ENCODE peak calls at places on chromosomes 5 and 9, in four cellular contexts. U is AG04450, S is tibial artery, Z is cardiac muscle cell. M is an unnamed sample.

GRCh38 chr5:40172721-40173120 is 507.0 kb upstream of the PTGER4 start:
- DNase-seq in S (no peak), U (no peak), Z (no peak), M (no peak)

GRCh38 chr9:108212179-108212578 is 643.6 kb downstream of the ACTL7B start:
- DNase-seq in U (no peak), S (no peak), Z (peak), M (no peak)

GRCh38 chr9:15469862-15470261 is 40.9 kb downstream of the PSIP1 start:
- DNase-seq in U (no peak), Z (no peak), S (no peak), M (no peak)

GRCh38 chr9:78584589-78584988 is 287.7 kb downstream of the PSAT1 start:
- DNase-seq in Z (no peak), U (no peak), S (no peak), M (no peak)

GRCh38 chr5:176559683-176560082 is 10.5 kb downstream of the CDHR2 start:
- DNase-seq in U (no peak), S (no peak), Z (no peak), M (no peak)

GRCh38 chr9:94554439-94555331 is at the start of gene PCAT7:
- DNase-seq in S (no peak), Z (peak), U (no peak), M (peak)

GRCh38 chr5:160054831-160055230 is 45.9 kb downstream of the TTC1 start:
- DNase-seq in U (no peak), Z (no peak), S (no peak), M (no peak)

GRCh38 chr5:51345106-51345505 is 38.1 kb upstream of the ISL1 start:
- DNase-seq in Z (no peak), U (no peak), S (no peak), M (no peak)

GRCh38 chr5:180133060-180133459 is 61.5 kb upstream of the RNF130 start:
- DNase-seq in S (no peak), Z (no peak), U (no peak), M (no peak)

GRCh38 chr9:100104314-100104713 is 5.3 kb downstream of the INVS start:
- DNase-seq in U (peak), Z (no peak), S (no peak), M (no peak)

GRCh38 chr5:41787257-41787656 is 83.0 kb downstream of the OXCT1 start:
- DNase-seq in S (no peak), U (no peak), Z (no peak), M (no peak)

GRCh38 chr9:135067091-135067710 is 20.3 kb upstream of the OLFM1 start:
- DNase-seq in S (peak), Z (no peak), U (no peak), M (no peak)

GRCh38 chr9:89872913-89873707 is 268.3 kb downstream of the GADD45G start:
- DNase-seq in U (no peak), S (peak), Z (no peak), M (peak)

GRCh38 chr9:4293293-4293931 is 6.5 kb downstream of the GLIS3 start:
- DNase-seq in Z (peak), S (no peak), U (peak), M (no peak)

GRCh38 chr5:4058899-4059298 is 463.3 kb downstream of the IRX1 start:
- DNase-seq in U (no peak), S (no peak), Z (no peak), M (no peak)

GRCh38 chr5:174720612-174721521 is 3.5 kb upstream of the MSX2 start:
- DNase-seq in U (no peak), S (no peak), Z (no peak), M (no peak)
- H3K27ac ChIP-seq in U (no peak), S (no peak), Z (peak), M (no peak)

GRCh38 chr5:37757980-37758582 is 81.8 kb downstream of the GDNF start:
- DNase-seq in U (no peak), S (no peak), Z (peak), M (no peak)
- TF ChIP-seq CTCF in U (no peak), S (no peak), Z (peak), M (peak)

DNA sequence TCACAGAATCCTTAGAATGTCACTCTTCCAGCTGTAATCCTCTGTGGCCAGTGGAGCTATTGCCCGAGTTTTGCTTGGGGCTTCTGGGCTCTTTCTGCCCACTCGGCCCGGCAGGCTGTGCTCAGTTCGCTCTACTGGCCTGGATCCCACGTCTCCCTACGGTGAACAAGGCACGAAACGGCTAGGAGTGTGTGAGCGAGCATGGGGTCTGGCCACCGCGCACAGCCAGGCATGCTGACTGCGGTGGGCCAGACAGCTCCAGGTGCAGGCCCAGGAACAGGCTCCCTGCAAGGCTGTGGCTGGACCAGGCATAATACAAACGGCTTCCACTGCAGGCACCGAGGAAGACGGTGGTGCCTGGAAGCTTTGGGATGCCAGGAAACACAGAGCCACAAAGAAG is 2035.5 kb upstream of the ACO1 start:
- DNase-seq in Z (no peak), S (peak), U (no peak), M (no peak)
- H3K4me3 ChIP-seq in Z (no peak), S (no peak), U (no peak), M (no peak)

GRCh38 chr9:33320568-33321261 is 30.4 kb downstream of the NFX1 start:
- DNase-seq in Z (peak), U (peak), S (no peak), M (no peak)
- H3K27ac ChIP-seq in Z (no peak), U (peak), S (no peak), M (no peak)

GRCh38 chr5:63957617-63958016 is 4.6 kb downstream of the HTR1A start:
- DNase-seq in U (no peak), Z (no peak), S (no peak), M (no peak)

GRCh38 chr5:63959177-63959982 is 2.9 kb downstream of the HTR1A start:
- DNase-seq in S (no peak), U (no peak), Z (peak), M (peak)

GRCh38 chr5:63960646-63961045 is 1.6 kb downstream of the HTR1A start:
- DNase-seq in U (no peak), Z (no peak), S (no peak), M (peak)

GRCh38 chr5:63961125-63961597 is 1.1 kb downstream of the HTR1A start:
- DNase-seq in Z (no peak), S (no peak), U (no peak), M (peak)

GRCh38 chr5:63958654-63959053 is 3.6 kb downstream of the HTR1A start:
- DNase-seq in U (no peak), S (no peak), Z (no peak), M (no peak)
- TF ChIP-seq CTCF in U (no peak), S (no peak), Z (no peak), M (no peak)

DNA sequence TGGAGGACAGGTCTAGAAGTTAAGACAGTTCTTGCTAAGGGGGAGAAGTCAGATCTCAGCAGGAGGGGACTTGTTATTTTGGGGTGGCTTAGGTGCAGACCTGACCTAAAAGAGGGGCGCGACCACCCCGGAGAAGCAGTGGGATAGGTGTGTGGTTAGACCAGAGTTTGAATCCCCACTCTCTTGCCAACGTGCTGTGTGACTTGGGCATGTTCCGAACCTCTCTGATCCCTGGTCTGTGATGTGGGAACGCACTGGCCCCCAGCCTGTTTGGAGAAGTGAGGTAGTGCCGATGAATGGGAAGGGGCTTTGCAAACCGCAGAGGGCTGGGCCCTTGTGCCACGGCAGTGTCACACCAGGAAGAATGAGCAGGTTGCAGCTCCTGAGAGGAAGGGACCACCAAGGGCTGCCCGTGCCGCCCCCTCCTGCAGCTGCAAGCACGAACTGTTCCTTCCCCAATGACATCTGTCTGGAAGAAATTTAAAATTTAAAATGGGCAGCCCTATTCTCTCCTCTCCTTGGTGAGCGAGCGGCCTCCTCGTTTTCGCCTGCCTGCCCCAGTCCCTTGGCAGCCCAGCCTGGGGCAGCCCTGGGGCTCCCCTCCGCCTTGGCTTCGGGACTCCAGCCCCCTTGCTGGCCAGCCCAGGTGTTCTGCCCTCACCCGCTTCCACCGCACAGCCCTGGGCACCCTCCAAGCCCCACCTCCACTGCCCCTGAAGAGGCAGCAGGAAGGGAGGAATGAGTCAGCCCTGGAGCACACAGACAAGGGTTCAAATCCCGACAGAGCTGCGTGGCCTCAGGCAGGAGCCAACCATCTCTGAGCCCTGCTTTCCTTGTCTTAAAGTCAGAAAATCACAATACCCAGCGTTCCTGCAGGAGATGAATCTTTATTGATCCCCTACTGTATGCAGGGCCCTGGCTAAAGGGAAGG is 1.6 kb downstream of the FIBCD1 start:
- DNase-seq in Z (no peak), S (no peak), U (no peak), M (no peak)
- H3K4me3 ChIP-seq in Z (no peak), S (no peak), U (no peak), M (no peak)

GRCh38 chr5:138448070-138448469 is 9.2 kb downstream of the REEP2 start:
- DNase-seq in Z (no peak), S (peak), U (no peak), M (no peak)

GRCh38 chr5:138448481-138449398 is 9.9 kb downstream of the REEP2 start:
- DNase-seq in S (peak), Z (peak), U (no peak), M (no peak)

GRCh38 chr5:138452720-138453119 is 12.6 kb upstream of the EGR1 start:
- DNase-seq in Z (no peak), U (no peak), S (peak), M (no peak)

GRCh38 chr5:138450971-138451370 is 12.1 kb downstream of the REEP2 start:
- DNase-seq in S (no peak), Z (no peak), U (no peak), M (no peak)

DNA sequence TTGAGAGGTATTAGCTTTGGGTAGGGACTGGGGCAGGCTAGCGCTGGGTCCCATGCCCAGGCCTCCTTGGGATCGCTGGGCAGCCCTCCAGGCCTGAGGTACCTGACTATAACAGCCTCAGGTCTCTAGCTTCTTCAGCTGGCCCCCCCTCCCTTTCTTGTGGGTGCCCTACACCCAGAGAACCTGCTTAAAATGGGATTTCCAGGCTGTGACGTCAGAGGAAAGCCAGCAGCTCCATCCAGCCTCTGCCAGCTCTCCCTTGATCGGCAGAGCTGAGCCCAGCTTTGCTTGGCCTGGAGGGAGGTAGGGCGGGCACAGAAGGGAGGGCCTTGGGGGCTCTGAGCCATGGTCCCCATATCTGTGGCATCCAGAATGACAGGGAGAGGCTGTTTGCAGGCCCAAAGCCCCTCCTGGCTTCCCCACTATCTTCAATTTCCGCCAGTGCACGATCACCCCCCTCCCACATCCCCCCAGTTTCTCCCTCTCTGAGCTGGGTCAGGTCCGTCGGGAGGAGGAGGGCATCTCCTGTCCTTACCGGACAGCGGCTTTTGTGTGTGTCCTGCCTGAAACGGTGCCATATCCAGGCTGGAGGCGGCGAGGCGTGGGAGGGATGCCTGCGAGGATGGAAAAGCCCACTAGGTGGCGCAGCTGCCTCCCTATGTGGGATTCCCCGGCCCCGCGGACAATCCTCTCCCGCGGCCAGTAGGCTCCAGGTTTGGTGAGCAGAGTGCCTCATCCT is 10.8 kb downstream of the REEP2 start:
- DNase-seq in S (peak), Z (peak), U (peak), M (peak)
- H3K27ac ChIP-seq in S (no peak), Z (no peak), U (no peak), M (peak)

GRCh38 chr5:112604741-112605390 is 132.8 kb upstream of the APC start:
- DNase-seq in U (no peak), Z (peak), S (no peak), M (no peak)
- TF ChIP-seq CTCF in U (peak), Z (peak), S (no peak), M (peak)

GRCh38 chr5:14173419-14174234 is 30.5 kb downstream of the TRIO start:
- DNase-seq in U (no peak), Z (no peak), S (no peak), M (peak)
- H3K4me3 ChIP-seq in U (peak), Z (no peak), S (no peak), M (peak)

M was measured in WERI-Rb-1.